ENCODE peak calls at places on chromosomes 7 and 10, in four cellular contexts. A is fibroblast of lung, C is T-helper 1 cell, J is Calu3. I is an unnamed sample.

GRCh38 chr7:43756368-43757072 is 2.0 kb upstream of the BLVRA start:
- DNase-seq in J (no peak), C (no peak), A (peak), I (no peak)

GRCh38 chr10:17199351-17199804 is 2.1 kb downstream of the TRDMT1 start:
- DNase-seq in A (peak), J (no peak), C (no peak), I (no peak)

GRCh38 chr7:66557214-66558200 is 71.2 kb upstream of the KCTD7 start:
- DNase-seq in A (peak), C (peak), J (peak), I (no peak)

GRCh38 chr10:77620731-77621130 is 16.9 kb downstream of the KCNMA1 start:
- DNase-seq in C (no peak), A (no peak), J (no peak), I (no peak)

GRCh38 chr7:149071641-149072437 is 18.7 kb downstream of the ZNF786 start:
- DNase-seq in C (peak), A (no peak), J (no peak), I (no peak)

GRCh38 chr10:111765216-111765615 is 418.3 kb downstream of the GPAM start:
- DNase-seq in A (no peak), J (no peak), C (no peak), I (no peak)

GRCh38 chr10:83542774-83543291 is 596.5 kb upstream of the GHITM start:
- DNase-seq in A (peak), J (no peak), C (no peak), I (no peak)

GRCh38 chr7:121337398-121337797 is 8.6 kb downstream of the WNT16 start:
- DNase-seq in A (no peak), C (no peak), J (peak), I (no peak)

GRCh38 chr7:107190090-107190489 is 21.3 kb downstream of the HBP1 start:
- DNase-seq in C (no peak), A (no peak), J (no peak), I (no peak)

GRCh38 chr7:45710271-45711160 is 136.3 kb downstream of the ADCY1 start:
- DNase-seq in C (no peak), A (no peak), J (no peak), I (peak)